ENCODE peak calls at places on chromosomes 3 and 15, in eight cellular contexts. A is AG10803, X is fibroblast of pulmonary artery, B is adrenal gland, I is uterus, H is lower lobe of right lung, D is cardiac fibroblast, V is AG04449. P is an unnamed sample.
A peak's percentile ranks its signal among the peaks of the same experiment; 100 is the strongest.

GRCh38 chr3:171262431-171262830 is 197.8 kb downstream of the TNIK start:
- DNase-seq in I (no peak), H (no peak), D (no peak), B (no peak), X (no peak), V (no peak), A (peak; percentile 59), P (no peak)

GRCh38 chr15:34436126-34436955 is 1.3 kb downstream of the GOLGA8A start:
- DNase-seq in V (no peak), B (no peak), A (peak; percentile 4), H (no peak), I (no peak), D (peak; percentile 7), X (no peak), P (no peak)

GRCh38 chr3:59326246-59327024 is 276.6 kb upstream of the CFAP20DC start:
- DNase-seq in A (peak; percentile 21), I (no peak), V (no peak), D (peak; percentile 11), H (no peak), X (no peak), B (no peak), P (no peak)

GRCh38 chr15:51172190-51172589 is 77.5 kb upstream of the TNFAIP8L3 start:
- DNase-seq in I (no peak), A (peak; percentile 59), V (no peak), X (peak; percentile 76), B (no peak), D (peak; percentile 44), H (no peak), P (peak; percentile 40)

GRCh38 chr3:18047052-18047451 is 304.6 kb upstream of the TBC1D5 start:
- DNase-seq in V (no peak), B (no peak), X (no peak), I (no peak), A (peak; percentile 57), H (no peak), D (peak; percentile 25), P (no peak)

GRCh38 chr3:61679103-61679502 is 117.7 kb downstream of the PTPRG start:
- DNase-seq in D (no peak), V (no peak), X (no peak), B (no peak), A (no peak), I (no peak), H (no peak), P (no peak)

GRCh38 chr3:162022931-162023330 is 526.3 kb downstream of the OTOL1 start:
- DNase-seq in B (no peak), H (no peak), D (no peak), V (no peak), A (no peak), X (no peak), I (no peak), P (no peak)

GRCh38 chr3:154970796-154971195 is 109.3 kb upstream of the MME start:
- DNase-seq in B (no peak), X (peak; percentile 96), A (peak; percentile 98), H (no peak), D (peak; percentile 96), I (no peak), V (peak; percentile 87), P (peak; percentile 93)

GRCh38 chr3:128112406-128112968 is 11.1 kb downstream of the RUVBL1 start:
- DNase-seq in H (no peak), V (peak; percentile 58), D (peak; percentile 94), A (peak; percentile 64), I (no peak), B (peak; percentile 73), X (peak; percentile 89), P (peak; percentile 93)

GRCh38 chr3:5072100-5072816 is 49.8 kb upstream of the ARL8B start:
- DNase-seq in V (no peak), B (peak; percentile 60), D (no peak), I (no peak), H (no peak), A (peak; percentile 23), X (no peak), P (no peak)

GRCh38 chr15:28114114-28114455 is 15.0 kb upstream of the OCA2 start:
- DNase-seq in D (no peak), H (no peak), X (no peak), I (no peak), A (no peak), V (no peak), B (no peak), P (no peak)

GRCh38 chr3:115581347-115582135 is 41.8 kb upstream of the GAP43 start:
- DNase-seq in I (no peak), D (peak; percentile 32), H (no peak), A (peak; percentile 40), V (no peak), B (no peak), X (peak; percentile 39), P (peak; percentile 48)

GRCh38 chr3:32421991-32422859 is 30.6 kb downstream of the CMTM7 start:
- DNase-seq in D (peak; percentile 77), I (peak; percentile 72), X (peak; percentile 92), A (peak; percentile 90), V (peak; percentile 44), B (peak; percentile 92), H (peak; percentile 93), P (peak; percentile 78)

GRCh38 chr3:29745237-29745870 is 464.5 kb downstream of the RBMS3 start:
- DNase-seq in I (no peak), B (no peak), A (no peak), H (no peak), V (no peak), X (no peak), D (no peak), P (no peak)

GRCh38 chr3:152316318-152316717 is 47.6 kb downstream of the MBNL1 start:
- DNase-seq in A (no peak), D (no peak), I (no peak), X (no peak), V (no peak), H (no peak), B (no peak), P (no peak)

GRCh38 chr3:124883191-124883747 is 3.9 kb downstream of the ITGB5 start:
- DNase-seq in B (no peak), H (no peak), I (no peak), X (no peak), D (no peak), A (no peak), V (no peak), P (no peak)

GRCh38 chr3:125381743-125382142 is 6.6 kb upstream of the ZNF148 start:
- DNase-seq in D (peak; percentile 43), I (no peak), V (no peak), B (no peak), H (no peak), A (peak; percentile 76), X (no peak), P (peak; percentile 41)

GRCh38 chr15:74489518-74490338 is 28.8 kb upstream of the UBL7 start:
- DNase-seq in B (peak; percentile 39), H (peak; percentile 61), V (no peak), A (peak; percentile 41), X (peak; percentile 54), I (peak; percentile 24), D (peak; percentile 47), P (peak; percentile 46)

GRCh38 chr3:6392123-6392522 is 468.8 kb upstream of the GRM7 start:
- DNase-seq in D (no peak), V (no peak), I (no peak), X (no peak), A (no peak), B (no peak), H (no peak), P (no peak)
- TF ChIP-seq CTCF in D (no peak), V (no peak), I (no peak), X (no peak), A (no peak), B (no peak), H (no peak), P (no peak)

GRCh38 chr15:56918046-56918906 is at the start of gene TCF12:
- DNase-seq in H (peak; percentile 95), B (peak; percentile 95), A (peak; percentile 98), X (peak; percentile 98), I (peak; percentile 96), V (peak; percentile 70), D (peak; percentile 96), P (peak; percentile 98)

GRCh38 chr15:56918907-56919707 is 663 bp downstream of the TCF12 start:
- DNase-seq in D (peak; percentile 76), A (peak; percentile 70), I (peak; percentile 54), B (peak; percentile 61), V (no peak), X (peak; percentile 73), H (peak; percentile 73), P (peak; percentile 64)

GRCh38 chr15:56915888-56916287 is 2.6 kb upstream of the TCF12 start:
- DNase-seq in V (no peak), D (no peak), X (no peak), A (no peak), H (no peak), I (no peak), B (no peak), P (no peak)

GRCh38 chr15:56917652-56918045 is 795 bp upstream of the TCF12 start:
- DNase-seq in B (no peak), X (no peak), D (no peak), H (no peak), A (no peak), I (no peak), V (no peak), P (no peak)

DNA sequence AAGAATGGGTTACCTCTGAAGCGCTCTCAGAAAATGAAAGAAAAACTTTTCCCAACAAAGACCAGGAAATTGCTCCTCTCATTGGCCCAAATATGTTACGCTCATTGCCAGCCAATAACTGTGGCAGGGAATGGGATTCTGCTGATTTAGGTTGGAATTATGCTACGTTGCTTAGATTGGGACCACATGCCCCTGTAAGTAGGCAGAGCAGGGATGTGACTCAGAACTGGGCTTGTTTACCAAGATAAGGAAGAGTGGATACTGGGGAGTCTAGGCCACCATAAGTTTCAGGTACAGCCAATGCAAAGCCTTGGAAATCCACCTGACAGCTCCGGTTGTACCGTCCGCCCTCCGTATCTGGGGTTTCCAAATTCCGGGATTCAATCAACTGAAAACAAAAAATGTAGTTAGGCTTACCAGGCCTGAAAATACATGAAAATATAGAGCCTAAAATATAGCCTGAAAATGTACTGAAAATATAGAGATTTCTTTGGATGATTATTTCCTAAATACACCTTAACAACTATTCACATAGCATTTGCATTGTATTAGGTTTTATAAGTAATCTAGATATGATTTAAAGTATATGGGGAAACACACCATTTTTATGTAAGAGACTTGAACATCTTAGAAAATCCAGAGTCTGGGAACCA is 1.5 kb upstream of the TCF12 start:
- DNase-seq in X (peak; percentile 22), B (no peak), D (no peak), H (no peak), I (no peak), A (no peak), V (no peak), P (no peak)
- H3K4me3 ChIP-seq in X (no peak overlapping the region), B (peak overlapping the region; percentile 93), D (no peak overlapping the region), H (peak overlapping the region; percentile 85), I (peak overlapping the region; percentile 76), A (peak overlapping the region; percentile 88), V (peak overlapping the region; percentile 83), P (no peak overlapping the region)

DNA sequence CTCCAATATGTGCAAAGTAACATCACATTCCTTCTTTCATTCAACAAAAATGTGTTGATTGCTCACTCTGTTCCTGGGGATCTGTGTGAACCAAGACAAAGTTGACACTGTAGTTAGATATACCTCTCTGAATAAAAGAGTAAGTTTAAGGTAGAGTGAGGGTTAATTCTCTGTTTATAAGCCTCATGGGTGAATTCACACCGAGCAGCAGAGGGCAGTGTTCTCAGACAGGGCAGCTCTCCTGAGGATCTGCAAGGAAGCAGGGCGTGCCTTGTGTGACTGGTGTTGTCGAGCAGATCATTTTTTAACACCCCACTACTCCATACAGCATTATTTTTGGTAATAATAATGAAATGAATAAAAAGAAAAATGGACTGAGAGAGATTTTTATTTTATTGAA is 34.4 kb downstream of the PAQR9 start:
- DNase-seq in X (peak; percentile 59), D (peak; percentile 66), A (peak; percentile 56), V (no peak), B (peak; percentile 53), I (no peak), H (peak; percentile 61), P (peak; percentile 70)
- TF ChIP-seq CTCF in X (peak; percentile 62), D (peak; percentile 63), A (peak; percentile 59), V (peak; percentile 46), B (peak; percentile 55), I (no peak), H (peak; percentile 37), P (peak; percentile 72)

GRCh38 chr15:90201944-90202375 is 830 bp downstream of the SEMA4B start:
- DNase-seq in B (no peak), H (no peak), X (no peak), V (no peak), A (no peak), I (no peak), D (no peak), P (no peak)
- H3K4me3 ChIP-seq in B (peak overlapping the region; percentile 69), H (peak overlapping the region; percentile 97), X (peak overlapping the region; percentile 58), V (peak overlapping the region; percentile 71), A (peak overlapping the region; percentile 67), I (peak overlapping the region; percentile 43), D (peak overlapping the region; percentile 74), P (peak overlapping the region; percentile 73)

P was measured in choroid plexus epithelial cell.